ENCODE peak calls at places on chromosomes 3 and 15, in ten cellular contexts. One of them, this sample, is unnamed.

GRCh38 chr3:138199847-138200246 is 12.7 kb downstream of the ARMC8 start:
- DNase-seq in effector CD4-positive, alpha-beta T cell: no peak
- DNase-seq in CD8-positive, alpha-beta T cell: no peak
- DNase-seq in posterior vena cava: no peak
- DNase-seq in pons: no peak
- DNase-seq in HFF-Myc: no peak
- DNase-seq in activated CD8-positive, alpha-beta memory T cell treated with anti-CD3 and anti-CD28 coated beads for 24 hours: no peak
- DNase-seq in Kasumi-1: no peak
- DNase-seq in MV-4-11: peak
- DNase-seq in heart right ventricle: no peak
- DNase-seq in this sample: no peak

GRCh38 chr3:4493931-4494806 is 1.0 kb downstream of the ITPR1 start:
- DNase-seq in HFF-Myc: no peak
- DNase-seq in Kasumi-1: peak
- DNase-seq in heart right ventricle: peak
- DNase-seq in MV-4-11: peak
- DNase-seq in CD8-positive, alpha-beta T cell: peak
- DNase-seq in posterior vena cava: no peak
- DNase-seq in activated CD8-positive, alpha-beta memory T cell treated with anti-CD3 and anti-CD28 coated beads for 24 hours: peak
- DNase-seq in effector CD4-positive, alpha-beta T cell: peak
- DNase-seq in pons: no peak
- DNase-seq in this sample: peak

GRCh38 chr3:52433328-52434060 is 11.4 kb downstream of the SEMA3G start:
- DNase-seq in HFF-Myc: no peak
- DNase-seq in posterior vena cava: no peak
- DNase-seq in pons: no peak
- DNase-seq in activated CD8-positive, alpha-beta memory T cell treated with anti-CD3 and anti-CD28 coated beads for 24 hours: no peak
- DNase-seq in MV-4-11: no peak
- DNase-seq in heart right ventricle: no peak
- DNase-seq in Kasumi-1: no peak
- DNase-seq in effector CD4-positive, alpha-beta T cell: no peak
- DNase-seq in CD8-positive, alpha-beta T cell: no peak
- DNase-seq in this sample: no peak

GRCh38 chr3:195114786-195115597 is 156.0 kb downstream of the XXYLT1 start:
- DNase-seq in HFF-Myc: no peak
- DNase-seq in posterior vena cava: peak
- DNase-seq in activated CD8-positive, alpha-beta memory T cell treated with anti-CD3 and anti-CD28 coated beads for 24 hours: no peak
- DNase-seq in CD8-positive, alpha-beta T cell: no peak
- DNase-seq in effector CD4-positive, alpha-beta T cell: no peak
- DNase-seq in pons: no peak
- DNase-seq in heart right ventricle: no peak
- DNase-seq in MV-4-11: no peak
- DNase-seq in Kasumi-1: no peak
- DNase-seq in this sample: no peak

GRCh38 chr3:134708671-134709070 is 57.8 kb upstream of the KY start:
- DNase-seq in heart right ventricle: no peak
- DNase-seq in Kasumi-1: no peak
- DNase-seq in posterior vena cava: no peak
- DNase-seq in pons: no peak
- DNase-seq in activated CD8-positive, alpha-beta memory T cell treated with anti-CD3 and anti-CD28 coated beads for 24 hours: no peak
- DNase-seq in effector CD4-positive, alpha-beta T cell: no peak
- DNase-seq in CD8-positive, alpha-beta T cell: no peak
- DNase-seq in MV-4-11: no peak
- DNase-seq in HFF-Myc: no peak
- DNase-seq in this sample: no peak

GRCh38 chr3:122514123-122515019 is at the start of gene KPNA1:
- DNase-seq in HFF-Myc: peak
- DNase-seq in activated CD8-positive, alpha-beta memory T cell treated with anti-CD3 and anti-CD28 coated beads for 24 hours: peak
- DNase-seq in Kasumi-1: peak
- DNase-seq in MV-4-11: peak
- DNase-seq in effector CD4-positive, alpha-beta T cell: peak
- DNase-seq in pons: peak
- DNase-seq in CD8-positive, alpha-beta T cell: peak
- DNase-seq in heart right ventricle: peak
- DNase-seq in posterior vena cava: peak
- DNase-seq in this sample: peak

GRCh38 chr3:49724586-49724985 is 835 bp upstream of the GMPPB start:
- DNase-seq in HFF-Myc: no peak
- DNase-seq in CD8-positive, alpha-beta T cell: no peak
- DNase-seq in activated CD8-positive, alpha-beta memory T cell treated with anti-CD3 and anti-CD28 coated beads for 24 hours: no peak
- DNase-seq in Kasumi-1: no peak
- DNase-seq in pons: no peak
- DNase-seq in posterior vena cava: peak
- DNase-seq in effector CD4-positive, alpha-beta T cell: peak
- DNase-seq in heart right ventricle: no peak
- DNase-seq in MV-4-11: no peak
- DNase-seq in this sample: no peak

GRCh38 chr3:113914646-113915045 is 33.2 kb upstream of the ZDHHC23 start:
- DNase-seq in effector CD4-positive, alpha-beta T cell: no peak
- DNase-seq in pons: no peak
- DNase-seq in heart right ventricle: no peak
- DNase-seq in HFF-Myc: peak
- DNase-seq in Kasumi-1: no peak
- DNase-seq in activated CD8-positive, alpha-beta memory T cell treated with anti-CD3 and anti-CD28 coated beads for 24 hours: no peak
- DNase-seq in CD8-positive, alpha-beta T cell: no peak
- DNase-seq in posterior vena cava: no peak
- DNase-seq in MV-4-11: no peak
- DNase-seq in this sample: peak

GRCh38 chr3:111362286-111363009 is 179.5 kb upstream of the CD96 start:
- DNase-seq in activated CD8-positive, alpha-beta memory T cell treated with anti-CD3 and anti-CD28 coated beads for 24 hours: no peak
- DNase-seq in HFF-Myc: no peak
- DNase-seq in posterior vena cava: no peak
- DNase-seq in CD8-positive, alpha-beta T cell: no peak
- DNase-seq in MV-4-11: no peak
- DNase-seq in heart right ventricle: no peak
- DNase-seq in pons: no peak
- DNase-seq in Kasumi-1: no peak
- DNase-seq in effector CD4-positive, alpha-beta T cell: no peak
- DNase-seq in this sample: no peak

GRCh38 chr15:85423256-85423655 is 42.9 kb downstream of the AKAP13 start:
- DNase-seq in heart right ventricle: no peak
- DNase-seq in Kasumi-1: no peak
- DNase-seq in MV-4-11: no peak
- DNase-seq in CD8-positive, alpha-beta T cell: no peak
- DNase-seq in HFF-Myc: no peak
- DNase-seq in effector CD4-positive, alpha-beta T cell: no peak
- DNase-seq in activated CD8-positive, alpha-beta memory T cell treated with anti-CD3 and anti-CD28 coated beads for 24 hours: no peak
- DNase-seq in posterior vena cava: no peak
- DNase-seq in pons: no peak
- DNase-seq in this sample: no peak

GRCh38 chr15:77808077-77808476 is 175.4 kb upstream of the LINGO1 start:
- DNase-seq in pons: peak
- DNase-seq in activated CD8-positive, alpha-beta memory T cell treated with anti-CD3 and anti-CD28 coated beads for 24 hours: no peak
- DNase-seq in Kasumi-1: no peak
- DNase-seq in posterior vena cava: no peak
- DNase-seq in effector CD4-positive, alpha-beta T cell: no peak
- DNase-seq in CD8-positive, alpha-beta T cell: no peak
- DNase-seq in MV-4-11: no peak
- DNase-seq in HFF-Myc: no peak
- DNase-seq in heart right ventricle: no peak
- DNase-seq in this sample: no peak

GRCh38 chr3:32613183-32613582 is 42.5 kb upstream of the DYNC1LI1 start:
- DNase-seq in activated CD8-positive, alpha-beta memory T cell treated with anti-CD3 and anti-CD28 coated beads for 24 hours: no peak
- DNase-seq in CD8-positive, alpha-beta T cell: no peak
- DNase-seq in MV-4-11: no peak
- DNase-seq in effector CD4-positive, alpha-beta T cell: no peak
- DNase-seq in pons: no peak
- DNase-seq in heart right ventricle: no peak
- DNase-seq in HFF-Myc: no peak
- DNase-seq in posterior vena cava: no peak
- DNase-seq in Kasumi-1: no peak
- DNase-seq in this sample: no peak

GRCh38 chr3:128970741-128971048 is 23.2 kb downstream of the CFAP92 start:
- DNase-seq in CD8-positive, alpha-beta T cell: no peak
- DNase-seq in pons: no peak
- DNase-seq in HFF-Myc: no peak
- DNase-seq in effector CD4-positive, alpha-beta T cell: no peak
- DNase-seq in MV-4-11: peak
- DNase-seq in Kasumi-1: no peak
- DNase-seq in activated CD8-positive, alpha-beta memory T cell treated with anti-CD3 and anti-CD28 coated beads for 24 hours: no peak
- DNase-seq in heart right ventricle: no peak
- DNase-seq in posterior vena cava: no peak
- DNase-seq in this sample: no peak

GRCh38 chr15:50066693-50067092 is 52.3 kb downstream of the ATP8B4 start:
- DNase-seq in Kasumi-1: no peak
- DNase-seq in activated CD8-positive, alpha-beta memory T cell treated with anti-CD3 and anti-CD28 coated beads for 24 hours: no peak
- DNase-seq in heart right ventricle: no peak
- DNase-seq in posterior vena cava: no peak
- DNase-seq in effector CD4-positive, alpha-beta T cell: no peak
- DNase-seq in pons: no peak
- DNase-seq in CD8-positive, alpha-beta T cell: no peak
- DNase-seq in HFF-Myc: no peak
- DNase-seq in MV-4-11: peak
- DNase-seq in this sample: no peak

GRCh38 chr3:190333961-190334360 is 11.7 kb upstream of the CLDN1 start:
- DNase-seq in Kasumi-1: no peak
- DNase-seq in activated CD8-positive, alpha-beta memory T cell treated with anti-CD3 and anti-CD28 coated beads for 24 hours: no peak
- DNase-seq in HFF-Myc: no peak
- DNase-seq in effector CD4-positive, alpha-beta T cell: no peak
- DNase-seq in CD8-positive, alpha-beta T cell: no peak
- DNase-seq in posterior vena cava: no peak
- DNase-seq in heart right ventricle: no peak
- DNase-seq in pons: peak
- DNase-seq in MV-4-11: no peak
- DNase-seq in this sample: no peak

GRCh38 chr15:69609176-69609575 is 156.6 kb downstream of the RPLP1 start:
- DNase-seq in HFF-Myc: no peak
- DNase-seq in MV-4-11: peak
- DNase-seq in activated CD8-positive, alpha-beta memory T cell treated with anti-CD3 and anti-CD28 coated beads for 24 hours: peak
- DNase-seq in posterior vena cava: no peak
- DNase-seq in Kasumi-1: no peak
- DNase-seq in pons: no peak
- DNase-seq in heart right ventricle: no peak
- DNase-seq in CD8-positive, alpha-beta T cell: no peak
- DNase-seq in effector CD4-positive, alpha-beta T cell: no peak
- DNase-seq in this sample: peak

GRCh38 chr15:100284701-100285100 is 57.1 kb downstream of the ADAMTS17 start:
- DNase-seq in HFF-Myc: no peak
- DNase-seq in CD8-positive, alpha-beta T cell: no peak
- DNase-seq in posterior vena cava: no peak
- DNase-seq in heart right ventricle: peak
- DNase-seq in MV-4-11: no peak
- DNase-seq in Kasumi-1: no peak
- DNase-seq in effector CD4-positive, alpha-beta T cell: no peak
- DNase-seq in activated CD8-positive, alpha-beta memory T cell treated with anti-CD3 and anti-CD28 coated beads for 24 hours: peak
- DNase-seq in pons: no peak
- DNase-seq in this sample: no peak

GRCh38 chr3:30609930-30610701 is 3.7 kb downstream of the TGFBR2 start:
- DNase-seq in Kasumi-1: no peak
- DNase-seq in activated CD8-positive, alpha-beta memory T cell treated with anti-CD3 and anti-CD28 coated beads for 24 hours: no peak
- DNase-seq in effector CD4-positive, alpha-beta T cell: no peak
- DNase-seq in CD8-positive, alpha-beta T cell: no peak
- DNase-seq in heart right ventricle: no peak
- DNase-seq in HFF-Myc: no peak
- DNase-seq in MV-4-11: no peak
- DNase-seq in posterior vena cava: no peak
- DNase-seq in pons: no peak
- DNase-seq in this sample: no peak

GRCh38 chr15:34436126-34436955 is 1.3 kb downstream of the GOLGA8A start:
- DNase-seq in Kasumi-1: no peak
- DNase-seq in CD8-positive, alpha-beta T cell: no peak
- DNase-seq in posterior vena cava: no peak
- DNase-seq in activated CD8-positive, alpha-beta memory T cell treated with anti-CD3 and anti-CD28 coated beads for 24 hours: no peak
- DNase-seq in effector CD4-positive, alpha-beta T cell: peak
- DNase-seq in heart right ventricle: no peak
- DNase-seq in MV-4-11: no peak
- DNase-seq in HFF-Myc: no peak
- DNase-seq in pons: no peak
- DNase-seq in this sample: no peak

GRCh38 chr3:112074616-112075497 is 11.3 kb upstream of the C3orf52 start:
- DNase-seq in activated CD8-positive, alpha-beta memory T cell treated with anti-CD3 and anti-CD28 coated beads for 24 hours: peak
- DNase-seq in effector CD4-positive, alpha-beta T cell: no peak
- DNase-seq in Kasumi-1: no peak
- DNase-seq in posterior vena cava: no peak
- DNase-seq in MV-4-11: no peak
- DNase-seq in heart right ventricle: no peak
- DNase-seq in pons: no peak
- DNase-seq in CD8-positive, alpha-beta T cell: peak
- DNase-seq in HFF-Myc: peak
- DNase-seq in this sample: peak

GRCh38 chr3:58116161-58116955 is 94.4 kb downstream of the DNASE1L3 start:
- DNase-seq in MV-4-11: peak
- DNase-seq in heart right ventricle: no peak
- DNase-seq in Kasumi-1: no peak
- DNase-seq in HFF-Myc: no peak
- DNase-seq in posterior vena cava: no peak
- DNase-seq in CD8-positive, alpha-beta T cell: peak
- DNase-seq in pons: no peak
- DNase-seq in effector CD4-positive, alpha-beta T cell: peak
- DNase-seq in activated CD8-positive, alpha-beta memory T cell treated with anti-CD3 and anti-CD28 coated beads for 24 hours: peak
- DNase-seq in this sample: no peak

GRCh38 chr3:152728346-152728980 is 106.5 kb upstream of the P2RY1 start:
- DNase-seq in pons: no peak
- DNase-seq in MV-4-11: no peak
- DNase-seq in activated CD8-positive, alpha-beta memory T cell treated with anti-CD3 and anti-CD28 coated beads for 24 hours: no peak
- DNase-seq in effector CD4-positive, alpha-beta T cell: no peak
- DNase-seq in posterior vena cava: no peak
- DNase-seq in CD8-positive, alpha-beta T cell: no peak
- DNase-seq in HFF-Myc: no peak
- DNase-seq in Kasumi-1: no peak
- DNase-seq in heart right ventricle: no peak
- DNase-seq in this sample: no peak

GRCh38 chr3:134294302-134294925 is 43.8 kb upstream of the RYK start:
- DNase-seq in HFF-Myc: no peak
- DNase-seq in activated CD8-positive, alpha-beta memory T cell treated with anti-CD3 and anti-CD28 coated beads for 24 hours: peak
- DNase-seq in heart right ventricle: no peak
- DNase-seq in pons: no peak
- DNase-seq in MV-4-11: peak
- DNase-seq in effector CD4-positive, alpha-beta T cell: peak
- DNase-seq in Kasumi-1: no peak
- DNase-seq in CD8-positive, alpha-beta T cell: peak
- DNase-seq in posterior vena cava: no peak
- DNase-seq in this sample: no peak

GRCh38 chr3:111712294-111713180 is 117.4 kb upstream of the ZBED2 start:
- DNase-seq in posterior vena cava: no peak
- DNase-seq in CD8-positive, alpha-beta T cell: no peak
- DNase-seq in effector CD4-positive, alpha-beta T cell: no peak
- DNase-seq in activated CD8-positive, alpha-beta memory T cell treated with anti-CD3 and anti-CD28 coated beads for 24 hours: peak
- DNase-seq in pons: no peak
- DNase-seq in HFF-Myc: no peak
- DNase-seq in heart right ventricle: no peak
- DNase-seq in MV-4-11: no peak
- DNase-seq in Kasumi-1: no peak
- DNase-seq in this sample: no peak

GRCh38 chr3:62574499-62574898 is 201.1 kb upstream of the FEZF2 start:
- DNase-seq in CD8-positive, alpha-beta T cell: no peak
- DNase-seq in activated CD8-positive, alpha-beta memory T cell treated with anti-CD3 and anti-CD28 coated beads for 24 hours: no peak
- DNase-seq in HFF-Myc: no peak
- DNase-seq in pons: no peak
- DNase-seq in MV-4-11: no peak
- DNase-seq in heart right ventricle: no peak
- DNase-seq in effector CD4-positive, alpha-beta T cell: no peak
- DNase-seq in Kasumi-1: no peak
- DNase-seq in posterior vena cava: no peak
- DNase-seq in this sample: no peak

GRCh38 chr3:26624209-26624775 is 1.7 kb downstream of the LRRC3B start:
- DNase-seq in MV-4-11: no peak
- DNase-seq in heart right ventricle: no peak
- DNase-seq in Kasumi-1: no peak
- DNase-seq in effector CD4-positive, alpha-beta T cell: no peak
- DNase-seq in posterior vena cava: no peak
- DNase-seq in HFF-Myc: no peak
- DNase-seq in CD8-positive, alpha-beta T cell: no peak
- DNase-seq in pons: no peak
- DNase-seq in activated CD8-positive, alpha-beta memory T cell treated with anti-CD3 and anti-CD28 coated beads for 24 hours: no peak
- DNase-seq in this sample: no peak